ENCODE peak calls at places on chromosomes 6 and 20, in six cellular contexts. One of them, this sample, is unnamed. For H3K4me1, the result is how much of the 10 kb centered on the place peaks cover.

GRCh38 chr6:11143394-11144371 is 32.2 kb upstream of the ERVFRD-1 start:
- DNase-seq in heart left ventricle: peak
- DNase-seq in right lobe of liver: peak
- DNase-seq in PC-9: peak
- DNase-seq in endothelial cell of umbilical vein: no peak
- DNase-seq in HCT116: peak
- DNase-seq in this sample: no peak

GRCh38 chr6:170444811-170445211 is 108.3 kb downstream of the PSMB1 start:
- DNase-seq in PC-9: no peak
- DNase-seq in endothelial cell of umbilical vein: no peak
- DNase-seq in heart left ventricle: no peak
- DNase-seq in HCT116: no peak
- DNase-seq in right lobe of liver: no peak
- DNase-seq in this sample: no peak

GRCh38 chr6:43629505-43630300 is 639 bp upstream of the GTPBP2 start:
- DNase-seq in endothelial cell of umbilical vein: peak
- DNase-seq in heart left ventricle: peak
- DNase-seq in right lobe of liver: peak
- DNase-seq in PC-9: peak
- DNase-seq in HCT116: peak
- DNase-seq in this sample: peak

GRCh38 chr20:50385733-50386640 is 124.2 kb upstream of the PTPN1 start:
- DNase-seq in right lobe of liver: peak
- DNase-seq in HCT116: no peak
- DNase-seq in PC-9: no peak
- DNase-seq in heart left ventricle: no peak
- DNase-seq in endothelial cell of umbilical vein: no peak
- DNase-seq in this sample: no peak

GRCh38 chr20:49400904-49401303 is 81.6 kb downstream of the KCNB1 start:
- DNase-seq in PC-9: no peak
- DNase-seq in heart left ventricle: peak
- DNase-seq in endothelial cell of umbilical vein: peak
- DNase-seq in right lobe of liver: no peak
- DNase-seq in HCT116: no peak
- DNase-seq in this sample: no peak

GRCh38 chr6:17863971-17864754 is 123.3 kb downstream of the KIF13A start:
- DNase-seq in endothelial cell of umbilical vein: peak
- DNase-seq in heart left ventricle: peak
- DNase-seq in right lobe of liver: no peak
- DNase-seq in PC-9: peak
- DNase-seq in HCT116: peak
- DNase-seq in this sample: peak

GRCh38 chr6:88586371-88587157 is 376.9 kb downstream of the RNGTT start:
- DNase-seq in heart left ventricle: no peak
- DNase-seq in endothelial cell of umbilical vein: no peak
- DNase-seq in HCT116: no peak
- DNase-seq in PC-9: no peak
- DNase-seq in right lobe of liver: no peak
- DNase-seq in this sample: no peak

GRCh38 chr6:144289006-144289405 is 3.9 kb downstream of the UTRN start:
- DNase-seq in endothelial cell of umbilical vein: no peak
- DNase-seq in heart left ventricle: no peak
- DNase-seq in PC-9: no peak
- DNase-seq in right lobe of liver: no peak
- DNase-seq in HCT116: no peak
- DNase-seq in this sample: no peak

GRCh38 chr6:115898246-115898645 is 162.4 kb downstream of the FRK start:
- DNase-seq in right lobe of liver: no peak
- DNase-seq in heart left ventricle: no peak
- DNase-seq in endothelial cell of umbilical vein: no peak
- DNase-seq in PC-9: no peak
- DNase-seq in HCT116: no peak
- DNase-seq in this sample: no peak

GRCh38 chr6:140921366-140922226 is 1211.1 kb upstream of the GJE1 start:
- DNase-seq in endothelial cell of umbilical vein: peak
- DNase-seq in heart left ventricle: peak
- DNase-seq in right lobe of liver: no peak
- DNase-seq in PC-9: peak
- DNase-seq in HCT116: peak
- DNase-seq in this sample: peak

GRCh38 chr20:38631155-38632022 is 29.8 kb downstream of the ARHGAP40 start:
- DNase-seq in right lobe of liver: no peak
- DNase-seq in HCT116: no peak
- DNase-seq in PC-9: peak
- DNase-seq in heart left ventricle: no peak
- DNase-seq in endothelial cell of umbilical vein: no peak
- DNase-seq in this sample: no peak

GRCh38 chr6:148306287-148306686 is 36.4 kb upstream of the SASH1 start:
- DNase-seq in PC-9: no peak
- DNase-seq in right lobe of liver: no peak
- DNase-seq in heart left ventricle: no peak
- DNase-seq in HCT116: no peak
- DNase-seq in endothelial cell of umbilical vein: no peak
- DNase-seq in this sample: no peak

GRCh38 chr20:10419550-10420133 is 14.4 kb downstream of the MKKS start:
- DNase-seq in HCT116: peak
- DNase-seq in PC-9: peak
- DNase-seq in endothelial cell of umbilical vein: no peak
- DNase-seq in heart left ventricle: no peak
- DNase-seq in right lobe of liver: no peak
- DNase-seq in this sample: no peak

GRCh38 chr20:44827401-44827800 is 17.1 kb upstream of the RIMS4 start:
- DNase-seq in heart left ventricle: no peak
- DNase-seq in endothelial cell of umbilical vein: no peak
- DNase-seq in PC-9: no peak
- DNase-seq in right lobe of liver: no peak
- DNase-seq in HCT116: no peak
- DNase-seq in this sample: no peak

GRCh38 chr6:148997863-148998262 is 251.0 kb downstream of the UST start:
- DNase-seq in PC-9: no peak
- DNase-seq in endothelial cell of umbilical vein: no peak
- DNase-seq in HCT116: no peak
- DNase-seq in right lobe of liver: no peak
- DNase-seq in heart left ventricle: no peak
- DNase-seq in this sample: peak

GRCh38 chr6:219019-219570 is 73.2 kb upstream of the DUSP22 start:
- DNase-seq in right lobe of liver: no peak
- DNase-seq in heart left ventricle: no peak
- DNase-seq in HCT116: no peak
- DNase-seq in PC-9: no peak
- DNase-seq in endothelial cell of umbilical vein: no peak
- DNase-seq in this sample: no peak

GRCh38 chr6:40330301-40330721 is 256.9 kb downstream of the LRFN2 start:
- DNase-seq in HCT116: no peak
- DNase-seq in endothelial cell of umbilical vein: no peak
- DNase-seq in right lobe of liver: no peak
- DNase-seq in heart left ventricle: no peak
- DNase-seq in PC-9: no peak
- DNase-seq in this sample: no peak

GRCh38 chr20:62133864-62134263 is 9.3 kb downstream of the PSMA7 start:
- DNase-seq in HCT116: no peak
- DNase-seq in right lobe of liver: no peak
- DNase-seq in heart left ventricle: no peak
- DNase-seq in endothelial cell of umbilical vein: no peak
- DNase-seq in PC-9: no peak
- DNase-seq in this sample: no peak

GRCh38 chr6:3584611-3585010 is 127.8 kb upstream of the SLC22A23 start:
- DNase-seq in right lobe of liver: no peak
- DNase-seq in endothelial cell of umbilical vein: peak
- DNase-seq in PC-9: no peak
- DNase-seq in heart left ventricle: no peak
- DNase-seq in HCT116: no peak
- DNase-seq in this sample: no peak
- H3K4me1 ChIP-seq in right lobe of liver: under half
- H3K4me1 ChIP-seq in endothelial cell of umbilical vein: under half
- H3K4me1 ChIP-seq in PC-9: under half
- H3K4me1 ChIP-seq in heart left ventricle: under half
- H3K4me1 ChIP-seq in HCT116: under half
- H3K4me1 ChIP-seq in this sample: under half

GRCh38 chr6:5257400-5257799 is 3.4 kb downstream of the LYRM4 start:
- DNase-seq in heart left ventricle: no peak
- DNase-seq in HCT116: no peak
- DNase-seq in right lobe of liver: no peak
- DNase-seq in PC-9: no peak
- DNase-seq in endothelial cell of umbilical vein: no peak
- DNase-seq in this sample: no peak

GRCh38 chr6:5260661-5261544 is at the start of the genes FARS2 and LYRM4:
- DNase-seq in endothelial cell of umbilical vein: peak
- DNase-seq in PC-9: peak
- DNase-seq in right lobe of liver: peak
- DNase-seq in heart left ventricle: peak
- DNase-seq in HCT116: peak
- DNase-seq in this sample: peak

GRCh38 chr6:5261545-5262109 is 314 bp downstream of the FARS2 start:
- DNase-seq in endothelial cell of umbilical vein: no peak
- DNase-seq in right lobe of liver: no peak
- DNase-seq in HCT116: no peak
- DNase-seq in heart left ventricle: no peak
- DNase-seq in PC-9: no peak
- DNase-seq in this sample: no peak

GRCh38 chr6:5260111-5260620 is 584 bp downstream of the LYRM4 start:
- DNase-seq in endothelial cell of umbilical vein: peak
- DNase-seq in PC-9: peak
- DNase-seq in right lobe of liver: peak
- DNase-seq in heart left ventricle: peak
- DNase-seq in HCT116: peak
- DNase-seq in this sample: peak

GRCh38 chr6:5259428-5259827 is 1.3 kb downstream of the LYRM4 start:
- DNase-seq in right lobe of liver: no peak
- DNase-seq in HCT116: no peak
- DNase-seq in heart left ventricle: no peak
- DNase-seq in PC-9: no peak
- DNase-seq in endothelial cell of umbilical vein: no peak
- DNase-seq in this sample: no peak
- H3K4me3 ChIP-seq in right lobe of liver: peak
- H3K4me3 ChIP-seq in HCT116: peak
- H3K4me3 ChIP-seq in heart left ventricle: no peak
- H3K4me3 ChIP-seq in PC-9: peak
- H3K4me3 ChIP-seq in endothelial cell of umbilical vein: no peak
- H3K4me3 ChIP-seq in this sample: no peak

GRCh38 chr20:32364554-32365208 is 6.5 kb downstream of the ASXL1 start:
- DNase-seq in heart left ventricle: no peak
- DNase-seq in HCT116: no peak
- DNase-seq in PC-9: no peak
- DNase-seq in right lobe of liver: no peak
- DNase-seq in endothelial cell of umbilical vein: no peak
- DNase-seq in this sample: no peak
- H3K4me1 ChIP-seq in heart left ventricle: under half
- H3K4me1 ChIP-seq in HCT116: under half
- H3K4me1 ChIP-seq in PC-9: under half
- H3K4me1 ChIP-seq in right lobe of liver: under half
- H3K4me1 ChIP-seq in endothelial cell of umbilical vein: under half
- H3K4me1 ChIP-seq in this sample: under half

GRCh38 chr6:52394251-52394666 is 25.9 kb upstream of the EFHC1 start:
- DNase-seq in endothelial cell of umbilical vein: no peak
- DNase-seq in HCT116: no peak
- DNase-seq in heart left ventricle: no peak
- DNase-seq in right lobe of liver: no peak
- DNase-seq in PC-9: no peak
- DNase-seq in this sample: no peak
- H3K4me3 ChIP-seq in endothelial cell of umbilical vein: no peak
- H3K4me3 ChIP-seq in HCT116: no peak
- H3K4me3 ChIP-seq in heart left ventricle: no peak
- H3K4me3 ChIP-seq in right lobe of liver: no peak
- H3K4me3 ChIP-seq in PC-9: no peak
- H3K4me3 ChIP-seq in this sample: no peak

DNA sequence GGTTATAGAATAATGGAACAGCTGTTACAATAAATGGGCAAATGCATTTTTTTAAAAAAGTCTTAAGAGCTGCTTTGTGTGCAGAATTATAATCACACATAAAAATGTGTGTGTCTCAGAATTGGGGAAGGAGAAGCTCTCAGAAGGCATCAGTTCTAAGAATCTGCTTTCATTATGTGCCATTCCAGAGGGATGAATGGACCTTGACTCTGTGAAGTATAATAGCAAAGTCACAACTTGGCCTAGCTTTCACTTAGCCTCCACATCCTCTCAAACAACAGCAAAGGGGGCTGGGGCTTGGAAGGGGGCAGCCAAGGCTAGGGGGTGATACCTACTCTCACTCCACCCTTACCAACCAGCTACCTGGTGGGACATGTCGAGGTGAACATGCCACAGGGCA is 265.0 kb downstream of the CDC5L start:
- DNase-seq in endothelial cell of umbilical vein: no peak
- DNase-seq in right lobe of liver: no peak
- DNase-seq in HCT116: no peak
- DNase-seq in PC-9: no peak
- DNase-seq in heart left ventricle: no peak
- DNase-seq in this sample: no peak
- H3K4me1 ChIP-seq in endothelial cell of umbilical vein: under half
- H3K4me1 ChIP-seq in right lobe of liver: under half
- H3K4me1 ChIP-seq in HCT116: under half
- H3K4me1 ChIP-seq in PC-9: under half
- H3K4me1 ChIP-seq in heart left ventricle: under half
- H3K4me1 ChIP-seq in this sample: under half

GRCh38 chr6:107819976-107820551 is 4.0 kb downstream of the SCML4 start:
- DNase-seq in heart left ventricle: no peak
- DNase-seq in right lobe of liver: no peak
- DNase-seq in PC-9: no peak
- DNase-seq in endothelial cell of umbilical vein: no peak
- DNase-seq in HCT116: no peak
- DNase-seq in this sample: no peak

GRCh38 chr6:107822154-107823046 is 1.7 kb downstream of the SCML4 start:
- DNase-seq in heart left ventricle: no peak
- DNase-seq in right lobe of liver: no peak
- DNase-seq in PC-9: no peak
- DNase-seq in endothelial cell of umbilical vein: no peak
- DNase-seq in HCT116: no peak
- DNase-seq in this sample: no peak

GRCh38 chr6:107823047-107823557 is 1.0 kb downstream of the SCML4 start:
- DNase-seq in HCT116: no peak
- DNase-seq in right lobe of liver: peak
- DNase-seq in PC-9: no peak
- DNase-seq in endothelial cell of umbilical vein: no peak
- DNase-seq in heart left ventricle: no peak
- DNase-seq in this sample: no peak

GRCh38 chr6:107820571-107821261 is 3.4 kb downstream of the SCML4 start:
- DNase-seq in PC-9: no peak
- DNase-seq in heart left ventricle: no peak
- DNase-seq in right lobe of liver: no peak
- DNase-seq in endothelial cell of umbilical vein: peak
- DNase-seq in HCT116: no peak
- DNase-seq in this sample: no peak

DNA sequence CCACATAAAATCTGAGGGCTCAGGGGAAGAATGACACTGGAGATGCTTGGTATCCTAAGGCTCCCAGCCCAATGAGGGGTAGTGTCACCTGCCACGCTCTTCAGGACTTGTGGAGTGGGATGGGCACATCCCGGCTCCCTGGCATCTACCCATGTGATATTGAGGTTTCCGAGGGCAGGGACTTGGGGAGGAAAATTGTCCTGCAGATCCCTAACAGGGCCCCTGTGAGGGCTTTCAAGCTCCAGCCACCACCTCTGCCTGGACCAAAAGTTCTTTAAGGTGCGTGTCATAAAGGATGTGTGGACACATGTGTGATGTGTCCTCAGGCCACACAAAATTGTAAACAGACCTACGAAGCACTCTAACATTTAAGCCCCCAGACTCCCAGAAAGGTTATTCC is 2.5 kb downstream of the SCML4 start:
- DNase-seq in HCT116: no peak
- DNase-seq in heart left ventricle: no peak
- DNase-seq in PC-9: no peak
- DNase-seq in endothelial cell of umbilical vein: no peak
- DNase-seq in right lobe of liver: no peak
- DNase-seq in this sample: no peak
- H3K4me3 ChIP-seq in HCT116: no peak
- H3K4me3 ChIP-seq in heart left ventricle: no peak
- H3K4me3 ChIP-seq in PC-9: no peak
- H3K4me3 ChIP-seq in endothelial cell of umbilical vein: no peak
- H3K4me3 ChIP-seq in right lobe of liver: no peak
- H3K4me3 ChIP-seq in this sample: no peak

This sample was measured in mucosa of descending colon.